ENCODE peak calls at places on chromosomes 11 and 22, in six cellular contexts. C, X, A, N, V and I are unnamed samples.

GRCh38 chr11:70423523-70424505 is 25.5 kb downstream of the CTTN start:
- DNase-seq in A (peak; percentile 94), C (peak; percentile 92), X (peak; percentile 67), N (no peak), V (no peak), I (no peak)

GRCh38 chr11:66341502-66342126 is 3.3 kb downstream of the BRMS1 start:
- DNase-seq in V (no peak), N (no peak), A (no peak), X (no peak), C (no peak), I (no peak)

GRCh38 chr22:33747576-33748180 is 172.6 kb downstream of the LARGE1 start:
- DNase-seq in X (no peak), C (no peak), V (peak; percentile 88), A (no peak), N (no peak), I (no peak)

GRCh38 chr11:12204506-12204905 is 94.1 kb downstream of the MICAL2 start:
- DNase-seq in X (no peak), V (no peak), A (no peak), N (no peak), C (no peak), I (no peak)

GRCh38 chr22:24845036-24845918 is 39.3 kb downstream of the SGSM1 start:
- DNase-seq in N (no peak), C (peak; percentile 39), A (no peak), V (no peak), X (no peak), I (no peak)

GRCh38 chr11:111923351-111923788 is 4.7 kb downstream of the C11orf52 start:
- DNase-seq in V (no peak), A (no peak), C (peak; percentile 53), N (no peak), X (no peak), I (peak; percentile 89)

GRCh38 chr11:128447233-128447632 is 140.1 kb downstream of the ETS1 start:
- DNase-seq in V (no peak), N (no peak), C (no peak), A (no peak), X (no peak), I (no peak)

GRCh38 chr11:132621976-132622375 is 910.3 kb downstream of the OPCML start:
- DNase-seq in X (no peak), V (no peak), N (no peak), C (peak; percentile 44), A (no peak), I (no peak)

GRCh38 chr11:124086447-124086846 is 28.8 kb upstream of the VWA5A start:
- DNase-seq in N (no peak), C (no peak), V (peak; percentile 13), X (no peak), A (no peak), I (no peak)

GRCh38 chr11:71252434-71252781 is at the start of gene SHANK2:
- DNase-seq in X (no peak), A (no peak), N (peak; percentile 82), C (no peak), V (peak; percentile 69), I (no peak)

GRCh38 chr11:23112987-23113886 is 253.0 kb upstream of the CCDC179 start:
- DNase-seq in C (peak; percentile 55), X (peak; percentile 41), N (peak; percentile 52), V (peak; percentile 91), A (peak; percentile 42), I (no peak)

GRCh38 chr22:29958170-29958569 is 75.2 kb downstream of the MTMR3 start:
- DNase-seq in V (no peak), A (no peak), X (no peak), N (no peak), C (no peak), I (no peak)

GRCh38 chr22:27151407-27151806 is 494.0 kb downstream of the MIAT start:
- DNase-seq in N (no peak), V (no peak), C (no peak), A (no peak), X (no peak), I (no peak)

GRCh38 chr11:36702330-36703054 is 104.5 kb upstream of the RAG2 start:
- DNase-seq in N (no peak), C (peak; percentile 61), X (peak; percentile 61), V (peak; percentile 81), A (peak; percentile 50), I (no peak)

GRCh38 chr11:70526116-70527045 is 128.1 kb downstream of the CTTN start:
- DNase-seq in A (no peak), N (no peak), V (no peak), C (no peak), X (no peak), I (no peak)

DNA sequence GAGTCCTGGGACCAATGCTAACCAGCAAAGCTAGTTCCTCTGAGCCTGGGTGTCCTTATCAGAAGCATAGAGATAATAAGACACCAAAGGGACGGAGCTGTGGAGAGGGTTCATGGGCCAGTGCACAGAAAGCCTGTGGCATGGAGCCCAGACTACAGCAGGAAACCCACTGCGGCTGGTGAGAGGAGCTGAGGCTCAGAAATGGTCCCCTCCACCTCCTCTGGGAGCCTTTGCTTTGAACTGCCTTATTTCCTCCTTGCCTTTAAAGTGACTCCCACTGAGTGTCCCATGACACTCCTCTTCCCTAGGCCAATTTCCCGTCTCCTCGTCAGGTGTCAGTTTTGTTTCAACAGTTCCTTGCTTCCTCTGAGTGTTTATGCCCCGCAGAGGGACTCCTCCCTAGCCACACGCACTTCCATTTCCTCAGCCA is 9.4 kb downstream of the SLCO2B1 start:
- DNase-seq in A (no peak), X (no peak), C (no peak), V (peak; percentile 85), N (no peak), I (no peak)
- H3K27me3 ChIP-seq in A (peaks cover 6% of the 10 kb centered on the region), X (no peaks in the 10 kb centered on the region), C (peaks cover 27% of the 10 kb centered on the region), V (no peaks in the 10 kb centered on the region), N (no peaks in the 10 kb centered on the region), I (no peaks in the 10 kb centered on the region)

DNA sequence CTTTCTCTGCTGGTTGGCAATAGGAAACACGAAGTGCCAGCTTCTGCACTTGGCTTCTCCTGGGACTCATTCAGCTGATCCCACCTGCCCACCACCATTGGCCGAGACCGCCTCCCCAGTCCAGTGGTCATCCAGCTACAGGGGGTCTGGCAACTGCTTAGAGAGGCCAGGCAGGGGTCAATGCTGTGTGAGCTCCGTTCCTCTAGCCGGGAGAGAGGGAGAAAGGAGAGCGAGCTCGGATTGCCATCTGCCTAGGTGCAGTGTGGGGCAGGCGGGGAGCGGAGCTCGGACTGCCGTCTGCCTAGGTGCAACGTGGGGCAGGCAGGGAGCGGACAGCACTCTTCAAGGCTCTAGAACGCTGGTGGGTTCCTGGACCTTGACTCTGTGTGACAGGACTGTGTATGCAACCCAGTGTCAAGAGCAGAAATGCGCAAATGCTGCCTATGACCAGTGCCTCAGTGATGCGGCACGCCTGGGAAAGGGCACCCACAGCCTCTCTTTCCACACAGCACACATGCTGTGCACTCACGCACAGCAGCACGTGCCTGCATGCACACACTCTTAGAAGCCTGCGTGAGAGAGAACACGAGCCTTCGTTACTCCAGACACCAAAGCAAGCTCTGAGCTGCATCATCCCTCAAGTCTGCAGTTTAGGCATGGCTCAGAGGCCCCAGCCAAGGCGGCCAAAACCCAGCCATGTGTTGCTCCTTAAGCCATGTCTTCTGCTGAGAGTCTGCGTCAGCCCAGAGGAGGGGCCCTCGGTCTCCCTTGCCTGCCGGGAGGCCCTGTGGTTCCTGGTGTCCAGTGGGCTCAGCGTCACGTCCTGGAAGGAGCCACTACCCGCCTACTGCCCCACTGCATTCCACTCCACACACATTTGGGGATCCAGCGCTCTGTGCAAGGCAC is 26.8 kb upstream of the JAM3 start:
- DNase-seq in N (no peak), A (no peak), V (no peak), X (no peak), C (no peak), I (no peak)
- H3K27ac ChIP-seq in N (no peak overlapping the region), A (no peak overlapping the region), V (no peak overlapping the region), X (no peak overlapping the region), C (no peak overlapping the region), I (no peak overlapping the region)

GRCh38 chr11:64867748-64868462 is 10.5 kb downstream of the EHD1 start:
- DNase-seq in X (peak; percentile 76), V (no peak), A (no peak), N (no peak), C (peak; percentile 54), I (no peak)
- H3K4me3 ChIP-seq in X (no peak overlapping the region), V (no peak overlapping the region), A (no peak overlapping the region), N (no peak overlapping the region), C (no peak overlapping the region), I (no peak overlapping the region)

DNA sequence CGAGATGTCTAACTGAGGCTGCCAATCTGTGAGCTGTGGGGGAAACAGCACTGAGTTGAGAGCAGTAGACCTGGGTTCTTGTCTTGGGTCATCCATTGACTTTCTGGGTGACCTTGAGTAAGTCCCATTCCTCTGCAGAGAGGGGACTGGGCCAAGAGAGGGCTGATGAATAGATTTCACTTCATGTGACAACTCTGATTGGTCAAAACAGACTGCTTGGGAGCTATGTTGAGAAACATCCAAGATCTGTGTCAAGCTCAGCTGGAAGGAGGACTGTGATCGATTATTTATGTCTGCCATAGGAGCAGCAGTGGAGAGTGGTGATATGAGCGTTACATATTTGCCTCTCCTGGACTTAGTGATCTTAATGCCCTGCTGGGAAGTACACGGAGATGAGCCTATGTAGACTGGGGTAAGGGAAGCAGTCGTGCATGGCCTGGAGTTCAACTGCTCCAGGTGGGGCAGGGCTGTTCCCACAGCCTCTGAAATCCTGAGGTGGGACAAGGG is 47.7 kb downstream of the OTOG start:
- DNase-seq in N (peak; percentile 24), X (no peak), A (no peak), C (no peak), V (no peak), I (no peak)
- H3K27me3 ChIP-seq in N (peaks cover 2% of the 10 kb centered on the region), X (no peaks in the 10 kb centered on the region), A (no peaks in the 10 kb centered on the region), C (no peaks in the 10 kb centered on the region), V (no peaks in the 10 kb centered on the region), I (no peaks in the 10 kb centered on the region)

GRCh38 chr11:86692746-86693145 is 20.3 kb upstream of the ME3 start:
- DNase-seq in V (no peak), C (no peak), A (no peak), N (no peak), X (no peak), I (no peak)
- H3K27ac ChIP-seq in V (no peak overlapping the region), C (no peak overlapping the region), A (peak overlapping the region; percentile 4), N (no peak overlapping the region), X (no peak overlapping the region), I (no peak overlapping the region)

GRCh38 chr11:65182258-65183170 is 786 bp downstream of the CAPN1 start:
- DNase-seq in C (peak; percentile 21), N (no peak), V (peak; percentile 64), X (peak; percentile 56), A (no peak), I (no peak)

GRCh38 chr11:65180877-65181568 is 705 bp upstream of the CAPN1 start:
- DNase-seq in N (peak; percentile 90), C (peak; percentile 60), V (peak; percentile 70), X (peak; percentile 57), A (peak; percentile 47), I (peak; percentile 75)

GRCh38 chr11:65184146-65184545 is 2.4 kb downstream of the CAPN1 start:
- DNase-seq in A (no peak), C (no peak), X (no peak), N (peak; percentile 87), V (no peak), I (no peak)

GRCh38 chr11:65183201-65183891 is 1.6 kb downstream of the CAPN1 start:
- DNase-seq in C (no peak), X (peak; percentile 83), V (peak; percentile 49), N (no peak), A (no peak), I (no peak)

GRCh38 chr11:65181569-65182257 is at the start of gene CAPN1:
- DNase-seq in A (peak; percentile 90), N (peak; percentile 89), X (peak; percentile 94), V (peak; percentile 98), C (peak; percentile 90), I (peak; percentile 94)
- H3K4me3 ChIP-seq in A (peak within 1 kb of the TSS; percentile 85), N (peak within 1 kb of the TSS; percentile 82), X (peak within 1 kb of the TSS; percentile 79), V (peak within 1 kb of the TSS; percentile 71), C (peak within 1 kb of the TSS; percentile 87), I (peak within 1 kb of the TSS; percentile 70)

DNA sequence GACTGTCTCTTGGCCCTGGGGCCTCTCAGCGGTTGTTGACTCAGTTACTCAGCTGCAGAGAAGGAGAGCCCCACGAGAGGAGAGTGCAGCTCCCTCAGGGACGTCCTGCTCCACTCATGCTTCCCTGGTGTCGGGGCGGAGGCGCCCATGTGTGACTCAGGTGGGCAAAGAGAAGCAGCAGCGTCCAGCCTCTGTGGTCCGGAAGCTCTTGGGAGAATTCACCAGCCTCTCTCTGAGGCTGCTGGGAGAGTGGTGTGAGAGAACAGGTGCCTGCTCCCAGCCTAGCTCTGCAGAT is 25.7 kb downstream of the GLB1L2 start:
- DNase-seq in X (no peak), A (no peak), C (no peak), N (no peak), V (no peak), I (no peak)
- H3K27me3 ChIP-seq in X (no peaks in the 10 kb centered on the region), A (no peaks in the 10 kb centered on the region), C (no peaks in the 10 kb centered on the region), N (peaks cover 12% of the 10 kb centered on the region), V (no peaks in the 10 kb centered on the region), I (no peaks in the 10 kb centered on the region)